ENCODE peak calls at places on chromosomes 6 and 20, in five cellular contexts. One of them, this sample, is unnamed.

GRCh38 chr20:37243937-37244571 is 17.6 kb downstream of the GHRH start:
- DNase-seq in MM.1S: no peak
- DNase-seq in colonic mucosa: no peak
- DNase-seq in neuronal stem cell: no peak
- DNase-seq in H9: no peak
- DNase-seq in this sample: no peak

GRCh38 chr6:63637865-63638445 is 2.4 kb downstream of the PHF3 start:
- DNase-seq in MM.1S: no peak
- DNase-seq in colonic mucosa: no peak
- DNase-seq in neuronal stem cell: no peak
- DNase-seq in H9: no peak
- DNase-seq in this sample: no peak

GRCh38 chr6:154466139-154466538 is 44.3 kb downstream of the CNKSR3 start:
- DNase-seq in MM.1S: no peak
- DNase-seq in colonic mucosa: no peak
- DNase-seq in neuronal stem cell: no peak
- DNase-seq in H9: no peak
- DNase-seq in this sample: no peak

GRCh38 chr6:84976516-84977420 is 212.4 kb upstream of the TBX18 start:
- DNase-seq in MM.1S: no peak
- DNase-seq in colonic mucosa: no peak
- DNase-seq in neuronal stem cell: no peak
- DNase-seq in H9: no peak
- DNase-seq in this sample: no peak

GRCh38 chr6:45619211-45619760 is 241.6 kb upstream of the SUPT3H start:
- DNase-seq in MM.1S: no peak
- DNase-seq in colonic mucosa: no peak
- DNase-seq in neuronal stem cell: no peak
- DNase-seq in H9: no peak
- DNase-seq in this sample: no peak

GRCh38 chr6:40177596-40177995 is 243.3 kb upstream of the MOCS1 start:
- DNase-seq in MM.1S: no peak
- DNase-seq in colonic mucosa: no peak
- DNase-seq in neuronal stem cell: no peak
- DNase-seq in H9: no peak
- DNase-seq in this sample: no peak

GRCh38 chr6:158819977-158820632 is 937 bp upstream of the EZR start:
- DNase-seq in MM.1S: no peak
- DNase-seq in colonic mucosa: no peak
- DNase-seq in neuronal stem cell: no peak
- DNase-seq in H9: no peak
- DNase-seq in this sample: no peak

GRCh38 chr6:14827366-14827765 is 418.5 kb upstream of the JARID2 start:
- DNase-seq in MM.1S: no peak
- DNase-seq in colonic mucosa: no peak
- DNase-seq in neuronal stem cell: no peak
- DNase-seq in H9: no peak
- DNase-seq in this sample: no peak

GRCh38 chr6:11153447-11153846 is 41.9 kb upstream of the ERVFRD-1 start:
- DNase-seq in MM.1S: no peak
- DNase-seq in colonic mucosa: no peak
- DNase-seq in neuronal stem cell: no peak
- DNase-seq in H9: no peak
- DNase-seq in this sample: no peak
- H3K9ac ChIP-seq in MM.1S: no peak
- H3K9ac ChIP-seq in colonic mucosa: no peak
- H3K9ac ChIP-seq in neuronal stem cell: no peak
- H3K9ac ChIP-seq in H9: no peak
- H3K9ac ChIP-seq in this sample: no peak

GRCh38 chr6:28777147-28777461 is 146.7 kb downstream of the TRIM27 start:
- DNase-seq in MM.1S: no peak
- DNase-seq in colonic mucosa: no peak
- DNase-seq in neuronal stem cell: no peak
- DNase-seq in H9: no peak
- DNase-seq in this sample: no peak
- H3K27ac ChIP-seq in MM.1S: no peak
- H3K27ac ChIP-seq in colonic mucosa: no peak
- H3K27ac ChIP-seq in neuronal stem cell: no peak
- H3K27ac ChIP-seq in H9: no peak
- H3K27ac ChIP-seq in this sample: no peak

DNA sequence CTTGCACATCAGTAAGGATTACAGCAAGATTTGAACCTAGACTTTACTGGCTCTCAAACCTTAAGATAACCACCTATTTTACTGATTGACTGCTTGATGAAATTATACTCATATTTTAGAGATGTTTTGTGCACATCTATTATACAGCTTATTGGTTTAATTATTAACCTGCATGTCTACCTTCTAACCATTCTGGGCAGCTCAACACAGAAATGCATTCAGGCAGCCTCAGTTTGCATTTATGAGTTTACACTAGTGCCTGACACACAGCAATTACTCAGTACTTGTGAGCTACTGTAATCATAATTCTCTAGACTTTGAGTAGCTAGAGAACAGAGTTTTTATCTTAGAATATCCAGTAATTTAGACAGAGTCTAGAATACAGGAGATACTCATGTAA is 273.9 kb upstream of the THEMIS start:
- DNase-seq in MM.1S: no peak
- DNase-seq in colonic mucosa: no peak
- DNase-seq in neuronal stem cell: no peak
- DNase-seq in H9: no peak
- DNase-seq in this sample: no peak
- H3K9ac ChIP-seq in MM.1S: no peak
- H3K9ac ChIP-seq in colonic mucosa: no peak
- H3K9ac ChIP-seq in neuronal stem cell: no peak
- H3K9ac ChIP-seq in H9: no peak
- H3K9ac ChIP-seq in this sample: no peak

GRCh38 chr6:108874470-108875160 is 26.4 kb downstream of the ARMC2 start:
- DNase-seq in MM.1S: peak
- DNase-seq in colonic mucosa: no peak
- DNase-seq in neuronal stem cell: no peak
- DNase-seq in H9: no peak
- DNase-seq in this sample: no peak

GRCh38 chr6:108875161-108875555 is 26.9 kb downstream of the ARMC2 start:
- DNase-seq in MM.1S: no peak
- DNase-seq in colonic mucosa: no peak
- DNase-seq in neuronal stem cell: no peak
- DNase-seq in H9: no peak
- DNase-seq in this sample: no peak

GRCh38 chr6:108872001-108872974 is 24.1 kb downstream of the ARMC2 start:
- DNase-seq in MM.1S: no peak
- DNase-seq in colonic mucosa: no peak
- DNase-seq in neuronal stem cell: peak
- DNase-seq in H9: no peak
- DNase-seq in this sample: peak

GRCh38 chr6:108873971-108874370 is 25.7 kb downstream of the ARMC2 start:
- DNase-seq in MM.1S: no peak
- DNase-seq in colonic mucosa: no peak
- DNase-seq in neuronal stem cell: no peak
- DNase-seq in H9: no peak
- DNase-seq in this sample: no peak

DNA sequence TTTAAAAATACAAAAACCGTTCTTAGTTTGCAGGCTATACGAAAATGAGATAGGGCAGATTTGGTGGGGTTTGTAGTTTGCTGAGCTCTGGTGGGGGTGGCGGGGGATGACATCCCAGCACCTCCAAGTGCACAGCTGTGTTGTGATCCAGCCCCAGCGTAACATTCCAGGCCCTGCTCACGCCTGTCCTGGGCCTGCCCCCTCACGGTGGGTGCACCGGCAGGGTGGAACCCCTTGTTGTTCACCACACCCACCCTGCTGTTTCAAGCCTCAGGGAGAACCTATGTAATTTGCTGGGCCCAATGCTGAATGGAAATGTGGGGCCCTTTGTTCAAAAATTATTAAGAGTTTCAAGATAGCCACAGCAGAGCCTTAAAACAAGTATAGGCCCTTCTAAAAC is 25.0 kb downstream of the ARMC2 start:
- DNase-seq in MM.1S: no peak
- DNase-seq in colonic mucosa: no peak
- DNase-seq in neuronal stem cell: no peak
- DNase-seq in H9: no peak
- DNase-seq in this sample: no peak
- H3K27ac ChIP-seq in MM.1S: peak
- H3K27ac ChIP-seq in colonic mucosa: no peak
- H3K27ac ChIP-seq in neuronal stem cell: no peak
- H3K27ac ChIP-seq in H9: no peak
- H3K27ac ChIP-seq in this sample: no peak

GRCh38 chr6:34239893-34240292 is 3.2 kb downstream of the HMGA1 start:
- DNase-seq in MM.1S: no peak
- DNase-seq in colonic mucosa: no peak
- DNase-seq in neuronal stem cell: no peak
- DNase-seq in H9: no peak
- DNase-seq in this sample: peak
- H3K9ac ChIP-seq in MM.1S: no peak
- H3K9ac ChIP-seq in colonic mucosa: no peak
- H3K9ac ChIP-seq in neuronal stem cell: no peak
- H3K9ac ChIP-seq in H9: peak
- H3K9ac ChIP-seq in this sample: no peak

GRCh38 chr6:151481752-151482151 is 12.1 kb upstream of the CCDC170 start:
- DNase-seq in MM.1S: no peak
- DNase-seq in colonic mucosa: no peak
- DNase-seq in neuronal stem cell: no peak
- DNase-seq in H9: no peak
- DNase-seq in this sample: no peak

GRCh38 chr6:151483968-151484367 is 9.8 kb upstream of the CCDC170 start:
- DNase-seq in MM.1S: no peak
- DNase-seq in colonic mucosa: no peak
- DNase-seq in neuronal stem cell: no peak
- DNase-seq in H9: no peak
- DNase-seq in this sample: no peak

GRCh38 chr6:151478670-151479069 is 15.1 kb upstream of the CCDC170 start:
- DNase-seq in MM.1S: no peak
- DNase-seq in colonic mucosa: no peak
- DNase-seq in neuronal stem cell: no peak
- DNase-seq in H9: no peak
- DNase-seq in this sample: no peak

GRCh38 chr6:151485616-151486015 is 8.2 kb upstream of the CCDC170 start:
- DNase-seq in MM.1S: no peak
- DNase-seq in colonic mucosa: no peak
- DNase-seq in neuronal stem cell: no peak
- DNase-seq in H9: no peak
- DNase-seq in this sample: no peak

GRCh38 chr6:151482290-151482689 is 11.5 kb upstream of the CCDC170 start:
- DNase-seq in MM.1S: no peak
- DNase-seq in colonic mucosa: no peak
- DNase-seq in neuronal stem cell: no peak
- DNase-seq in H9: no peak
- DNase-seq in this sample: no peak
- H3K27ac ChIP-seq in MM.1S: peak
- H3K27ac ChIP-seq in colonic mucosa: no peak
- H3K27ac ChIP-seq in neuronal stem cell: no peak
- H3K27ac ChIP-seq in H9: no peak
- H3K27ac ChIP-seq in this sample: no peak

GRCh38 chr6:79077680-79078056 is 386 bp downstream of the PHIP start:
- DNase-seq in MM.1S: peak
- DNase-seq in colonic mucosa: no peak
- DNase-seq in neuronal stem cell: no peak
- DNase-seq in H9: no peak
- DNase-seq in this sample: no peak

GRCh38 chr6:79078057-79078969 is at the start of gene PHIP:
- DNase-seq in MM.1S: peak
- DNase-seq in colonic mucosa: peak
- DNase-seq in neuronal stem cell: peak
- DNase-seq in H9: peak
- DNase-seq in this sample: peak

GRCh38 chr6:79076881-79077641 is 993 bp downstream of the PHIP start:
- DNase-seq in MM.1S: peak
- DNase-seq in colonic mucosa: peak
- DNase-seq in neuronal stem cell: peak
- DNase-seq in H9: peak
- DNase-seq in this sample: peak

GRCh38 chr6:79082304-79082703 is 4.2 kb upstream of the PHIP start:
- DNase-seq in MM.1S: no peak
- DNase-seq in colonic mucosa: no peak
- DNase-seq in neuronal stem cell: no peak
- DNase-seq in H9: no peak
- DNase-seq in this sample: no peak

GRCh38 chr6:79079425-79080130 is 1.5 kb upstream of the PHIP start:
- DNase-seq in MM.1S: no peak
- DNase-seq in colonic mucosa: no peak
- DNase-seq in neuronal stem cell: no peak
- DNase-seq in H9: no peak
- DNase-seq in this sample: no peak
- H3K9ac ChIP-seq in MM.1S: peak
- H3K9ac ChIP-seq in colonic mucosa: no peak
- H3K9ac ChIP-seq in neuronal stem cell: no peak
- H3K9ac ChIP-seq in H9: peak
- H3K9ac ChIP-seq in this sample: peak

DNA sequence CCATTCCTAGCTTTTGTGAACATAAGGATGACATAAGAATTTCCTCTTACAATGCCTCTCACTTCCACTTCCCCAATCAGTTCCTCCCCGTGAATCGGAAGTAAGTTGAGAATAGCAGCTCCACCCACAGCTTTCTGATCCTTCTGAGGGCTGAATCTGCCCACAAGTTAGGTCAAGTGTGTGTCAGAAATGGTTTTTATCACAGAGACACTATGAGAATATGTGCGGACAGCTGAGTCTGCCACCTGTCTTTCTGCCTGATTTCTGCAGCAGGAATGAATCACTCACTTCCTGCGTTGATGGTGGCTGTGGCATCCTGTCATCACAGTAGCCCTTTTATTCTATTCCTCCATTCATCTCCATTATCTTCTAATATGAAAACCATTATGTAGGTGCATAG is 70.2 kb downstream of the RIN2 start:
- DNase-seq in MM.1S: peak
- DNase-seq in colonic mucosa: peak
- DNase-seq in neuronal stem cell: no peak
- DNase-seq in H9: no peak
- DNase-seq in this sample: no peak
- H3K27ac ChIP-seq in MM.1S: peak
- H3K27ac ChIP-seq in colonic mucosa: no peak
- H3K27ac ChIP-seq in neuronal stem cell: no peak
- H3K27ac ChIP-seq in H9: no peak
- H3K27ac ChIP-seq in this sample: no peak

DNA sequence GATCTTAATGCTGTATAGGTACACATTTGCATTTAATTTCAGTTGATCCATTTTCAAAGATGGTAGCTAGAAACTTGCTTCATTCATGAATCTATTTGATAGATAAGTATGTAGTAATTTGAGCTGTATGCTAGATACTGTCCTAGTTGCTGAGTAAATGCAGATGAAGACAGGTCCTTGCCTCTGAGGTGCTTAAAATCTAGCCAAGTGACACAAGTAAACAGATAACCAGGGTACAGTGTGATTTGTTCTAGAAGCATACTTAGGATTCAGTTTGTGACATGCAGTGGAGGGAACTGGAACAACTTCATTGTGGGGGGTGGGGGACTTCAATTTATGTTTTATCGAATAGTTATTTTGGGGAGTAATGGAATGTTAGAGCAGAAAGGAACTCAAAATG is 9.2 kb downstream of the CHMP4B start:
- DNase-seq in MM.1S: no peak
- DNase-seq in colonic mucosa: no peak
- DNase-seq in neuronal stem cell: no peak
- DNase-seq in H9: no peak
- DNase-seq in this sample: no peak
- H3K9ac ChIP-seq in MM.1S: peak
- H3K9ac ChIP-seq in colonic mucosa: no peak
- H3K9ac ChIP-seq in neuronal stem cell: no peak
- H3K9ac ChIP-seq in H9: no peak
- H3K9ac ChIP-seq in this sample: no peak